ENCODE peak calls at places on chromosomes 12 and 14, in four cellular contexts. N is nephron progenitor cell, S is sigmoid colon, J is A673. L is an unnamed sample.

GRCh38 chr14:82951171-82951570 is 1417.5 kb upstream of the SEL1L start:
- DNase-seq in N (no peak), S (no peak), J (no peak), L (no peak)

GRCh38 chr12:109741286-109741969 is 27.8 kb downstream of the FAM222A start:
- DNase-seq in N (peak; percentile 1), S (peak; percentile 43), J (no peak), L (peak; percentile 0)

GRCh38 chr14:105087308-105087962 is 22.2 kb upstream of the GPR132 start:
- DNase-seq in N (peak; percentile 56), S (peak; percentile 80), J (peak; percentile 53), L (peak; percentile 48)

GRCh38 chr12:120224304-120225199 is 23.6 kb upstream of the RPLP0 start:
- DNase-seq in N (no peak), S (peak; percentile 81), J (peak; percentile 86), L (no peak)

GRCh38 chr14:104112609-104113571 is 25.5 kb upstream of the KIF26A start:
- DNase-seq in N (peak; percentile 2), S (no peak), J (no peak), L (peak; percentile 1)

GRCh38 chr12:59620326-59620725 is 24.5 kb downstream of the SLC16A7 start:
- DNase-seq in N (no peak), S (no peak), J (no peak), L (no peak)

GRCh38 chr14:99156026-99156425 is 116.0 kb downstream of the BCL11B start:
- DNase-seq in N (no peak), S (peak; percentile 28), J (no peak), L (no peak)

GRCh38 chr14:65250162-65250495 is 147.8 kb upstream of the MAX start:
- DNase-seq in N (no peak), S (no peak), J (no peak), L (no peak)

GRCh38 chr12:131755305-131756113 is 44.6 kb downstream of the SFSWAP start:
- DNase-seq in N (no peak), S (no peak), J (peak; percentile 68), L (peak; percentile 16)

GRCh38 chr12:125406131-125406530 is 340.9 kb downstream of the AACS start:
- DNase-seq in N (no peak), S (no peak), J (no peak), L (no peak)

GRCh38 chr14:60168841-60169240 is 3.6 kb upstream of the DHRS7 start:
- DNase-seq in N (no peak), S (no peak), J (no peak), L (no peak)

GRCh38 chr12:93135286-93136239 is 206.5 kb upstream of the EEA1 start:
- DNase-seq in N (no peak), S (no peak), J (peak; percentile 30), L (no peak)

GRCh38 chr12:6607751-6608591 is 792 bp upstream of the CHD4 start:
- DNase-seq in N (peak; percentile 49), S (peak; percentile 82), J (peak; percentile 83), L (peak; percentile 69)

GRCh38 chr12:94832780-94833760 is 170.4 kb downstream of the NDUFA12 start:
- DNase-seq in N (peak; percentile 43), S (no peak), J (peak; percentile 25), L (no peak)

GRCh38 chr12:51342416-51342815 is 4.1 kb downstream of the CELA1 start:
- DNase-seq in N (no peak), S (no peak), J (no peak), L (no peak)

GRCh38 chr12:8648598-8649205 is 13.9 kb downstream of the MFAP5 start:
- DNase-seq in N (no peak), S (no peak), J (no peak), L (peak; percentile 78)

GRCh38 chr14:59336078-59336477 is 129.1 kb downstream of the GPR135 start:
- DNase-seq in N (no peak), S (no peak), J (no peak), L (no peak)

GRCh38 chr14:92004062-92004461 is 35.8 kb downstream of the TRIP11 start:
- DNase-seq in N (no peak), S (no peak), J (no peak), L (no peak)

GRCh38 chr12:93892431-93893210 is 215.4 kb downstream of the CRADD start:
- DNase-seq in N (peak; percentile 16), S (no peak), J (no peak), L (no peak)

GRCh38 chr12:89919241-89919906 is 210.7 kb upstream of the ATP2B1 start:
- DNase-seq in N (no peak), S (no peak), J (no peak), L (no peak)

GRCh38 chr12:123907021-123907420 is 65.6 kb downstream of the CCDC92 start:
- DNase-seq in N (no peak), S (no peak), J (no peak), L (no peak)

GRCh38 chr12:46786774-46787173 is 39.0 kb downstream of the SLC38A4 start:
- DNase-seq in N (no peak), S (no peak), J (no peak), L (no peak)

GRCh38 chr12:13534645-13535398 is 338.3 kb downstream of the EMP1 start:
- DNase-seq in N (peak; percentile 95), S (peak; percentile 72), J (peak; percentile 83), L (peak; percentile 72)

GRCh38 chr14:96752156-96752555 is 45.0 kb upstream of the VRK1 start:
- DNase-seq in N (no peak), S (peak; percentile 21), J (no peak), L (no peak)

GRCh38 chr14:92902726-92903125 is 20.2 kb upstream of the CHGA start:
- DNase-seq in N (peak; percentile 17), S (no peak), J (no peak), L (no peak)

GRCh38 chr14:32417956-32418552 is 89.0 kb downstream of the AKAP6 start:
- DNase-seq in N (no peak), S (no peak), J (peak; percentile 15), L (no peak)

GRCh38 chr12:89817501-89818226 is 109.0 kb upstream of the ATP2B1 start:
- DNase-seq in N (no peak), S (no peak), J (no peak), L (no peak)

GRCh38 chr12:128818065-128819022 is 5.4 kb downstream of the SLC15A4 start:
- DNase-seq in N (no peak), S (peak; percentile 50), J (no peak), L (no peak)

GRCh38 chr14:99191663-99192621 is 80.1 kb downstream of the BCL11B start:
- DNase-seq in N (no peak), S (peak; percentile 78), J (peak; percentile 81), L (no peak)

GRCh38 chr14:73796881-73797539 is 54.6 kb upstream of the PTGR2 start:
- DNase-seq in N (no peak), S (peak; percentile 13), J (no peak), L (no peak)

GRCh38 chr14:74510955-74511354 is 17.4 kb downstream of the ISCA2 start:
- DNase-seq in N (no peak), S (peak; percentile 54), J (no peak), L (no peak)

GRCh38 chr12:100061814-100062213 is 77.1 kb upstream of the ANKS1B start:
- DNase-seq in N (no peak), S (no peak), J (no peak), L (no peak)

GRCh38 chr12:131137009-131137835 is 183.5 kb downstream of the ADGRD1 start:
- DNase-seq in N (no peak), S (peak; percentile 55), J (no peak), L (no peak)

GRCh38 chr12:115491851-115492250 is 785.6 kb downstream of the MED13L start:
- DNase-seq in N (no peak), S (no peak), J (no peak), L (no peak)

GRCh38 chr14:92568621-92569479 is 55.3 kb downstream of the RIN3 start:
- DNase-seq in N (no peak), S (peak; percentile 74), J (no peak), L (peak; percentile 62)

GRCh38 chr12:23210573-23210972 is 585.6 kb downstream of the ETNK1 start:
- DNase-seq in N (no peak), S (no peak), J (no peak), L (no peak)

GRCh38 chr12:12681061-12681765 is 14.8 kb downstream of the GPR19 start:
- DNase-seq in N (no peak), S (no peak), J (no peak), L (no peak)

GRCh38 chr12:51028811-51029146 is 2.6 kb upstream of the SLC11A2 start:
- DNase-seq in N (no peak), S (no peak), J (no peak), L (no peak)